ENCODE peak calls at places on chromosomes 3 and 15, in seven cellular contexts. L is nephron progenitor cell, S is anterior cingulate cortex, B is frontal cortex, P is IMR-90, E is heart right ventricle, U is M059J. A is an unnamed sample.

GRCh38 chr15:82647045-82647834 is at the start of gene CPEB1:
- DNase-seq in L (peak), S (peak), B (peak), P (peak), E (peak), U (peak), A (no peak)

GRCh38 chr15:70582143-70582945 is 181.0 kb downstream of the UACA start:
- DNase-seq in L (no peak), S (no peak), B (no peak), P (peak), E (no peak), U (peak), A (no peak)

GRCh38 chr15:63495780-63496179 is 8.6 kb upstream of the USP3 start:
- DNase-seq in L (no peak), S (no peak), B (no peak), P (no peak), E (no peak), U (no peak), A (no peak)

GRCh38 chr3:153162513-153163348 is 705 bp downstream of the RAP2B start:
- DNase-seq in L (peak), S (no peak), B (no peak), P (peak), E (peak), U (peak), A (peak)

GRCh38 chr3:118637866-118638265 is 396.8 kb downstream of the IGSF11 start:
- DNase-seq in L (no peak), S (no peak), B (no peak), P (no peak), E (no peak), U (peak), A (no peak)

GRCh38 chr3:195714380-195715011 is 6.3 kb upstream of the MUC20 start:
- DNase-seq in L (no peak), S (no peak), B (no peak), P (no peak), E (no peak), U (peak), A (no peak)

GRCh38 chr15:60830479-60830878 is 351.5 kb upstream of the ICE2 start:
- DNase-seq in L (no peak), S (no peak), B (no peak), P (peak), E (no peak), U (no peak), A (no peak)

GRCh38 chr3:52495777-52496602 is 852 bp downstream of the STAB1 start:
- DNase-seq in L (no peak), S (no peak), B (no peak), P (peak), E (no peak), U (peak), A (no peak)

GRCh38 chr3:7504886-7505775 is 644.2 kb downstream of the GRM7 start:
- DNase-seq in L (no peak), S (no peak), B (no peak), P (no peak), E (peak), U (peak), A (no peak)

GRCh38 chr3:23612296-23612891 is 193.4 kb upstream of the UBE2E1 start:
- DNase-seq in L (no peak), S (no peak), B (no peak), P (peak), E (peak), U (peak), A (no peak)

GRCh38 chr3:39127296-39127906 is 19.9 kb downstream of the TTC21A start:
- DNase-seq in L (no peak), S (no peak), B (no peak), P (no peak), E (no peak), U (no peak), A (no peak)

GRCh38 chr3:66789584-66790237 is 208.4 kb upstream of the KBTBD8 start:
- DNase-seq in L (peak), S (no peak), B (no peak), P (no peak), E (no peak), U (peak), A (no peak)

GRCh38 chr3:153595186-153595815 is 433.3 kb downstream of the RAP2B start:
- DNase-seq in L (no peak), S (no peak), B (no peak), P (peak), E (no peak), U (peak), A (peak)

GRCh38 chr3:195056506-195056905 is 214.5 kb downstream of the XXYLT1 start:
- DNase-seq in L (no peak), S (no peak), B (no peak), P (no peak), E (no peak), U (no peak), A (no peak)

GRCh38 chr15:34122771-34123183 is 20.9 kb downstream of the PGBD4 start:
- DNase-seq in L (no peak), S (no peak), B (no peak), P (peak), E (no peak), U (peak), A (no peak)

GRCh38 chr3:143427626-143428025 is 308.1 kb downstream of the CHST2 start:
- DNase-seq in L (no peak), S (no peak), B (no peak), P (no peak), E (no peak), U (peak), A (no peak)

GRCh38 chr3:151638555-151638954 is 95.2 kb upstream of the AADACL2 start:
- DNase-seq in L (no peak), S (no peak), B (no peak), P (no peak), E (no peak), U (no peak), A (no peak)

GRCh38 chr15:63446260-63446659 is 58.1 kb upstream of the USP3 start:
- DNase-seq in L (no peak), S (no peak), B (no peak), P (no peak), E (no peak), U (no peak), A (no peak)

GRCh38 chr15:89777821-89778380 is 1.8 kb downstream of the MESP2 start:
- DNase-seq in L (no peak), S (no peak), B (no peak), P (no peak), E (no peak), U (no peak), A (no peak)

GRCh38 chr15:78988361-78988911 is 43.6 kb upstream of the CTSH start:
- DNase-seq in L (no peak), S (no peak), B (no peak), P (peak), E (peak), U (peak), A (no peak)

GRCh38 chr3:195209083-195209835 is 61.7 kb downstream of the XXYLT1 start:
- DNase-seq in L (no peak), S (no peak), B (no peak), P (peak), E (no peak), U (no peak), A (no peak)

GRCh38 chr3:26921054-26921453 is 298.5 kb downstream of the LRRC3B start:
- DNase-seq in L (no peak), S (no peak), B (no peak), P (no peak), E (no peak), U (no peak), A (no peak)

GRCh38 chr3:177195242-177195940 is 1.9 kb downstream of the TBL1XR1 start:
- DNase-seq in L (peak), S (no peak), B (no peak), P (no peak), E (peak), U (peak), A (peak)

GRCh38 chr3:32703491-32703968 is 18.5 kb downstream of the CNOT10 start:
- DNase-seq in L (no peak), S (no peak), B (no peak), P (peak), E (no peak), U (no peak), A (no peak)

GRCh38 chr3:39457361-39457760 is 10.1 kb upstream of the MOBP start:
- DNase-seq in L (no peak), S (no peak), B (no peak), P (no peak), E (no peak), U (no peak), A (no peak)

GRCh38 chr3:127089487-127090145 is 103.3 kb upstream of the PRR23E start:
- DNase-seq in L (no peak), S (no peak), B (no peak), P (no peak), E (peak), U (no peak), A (no peak)

GRCh38 chr3:62918131-62918530 is 42.9 kb upstream of the CADPS start:
- DNase-seq in L (no peak), S (no peak), B (no peak), P (no peak), E (no peak), U (no peak), A (no peak)